ENCODE peak calls at places on chromosomes 7 and 10, in five cellular contexts. X, A, H, U and P are unnamed samples.

GRCh38 chr7:151125835-151126481 is 39.7 kb downstream of the AGAP3 start:
- DNase-seq in H (no peak), A (peak), X (no peak), U (no peak), P (no peak)

GRCh38 chr7:99008921-99009530 is 130.7 kb downstream of the TRRAP start:
- DNase-seq in H (no peak), A (no peak), X (no peak), U (no peak), P (no peak)

GRCh38 chr7:83021032-83021431 is 141.7 kb downstream of the PCLO start:
- DNase-seq in A (no peak), U (no peak), X (no peak), H (no peak), P (no peak)

GRCh38 chr10:68871105-68871711 is 29.9 kb upstream of the DDX50 start:
- DNase-seq in U (peak), A (peak), X (no peak), H (no peak), P (no peak)

GRCh38 chr7:129748710-129749109 is 137.2 kb downstream of the NRF1 start:
- DNase-seq in U (peak), H (no peak), X (no peak), A (no peak), P (no peak)

GRCh38 chr10:132611986-132612385 is 74.4 kb downstream of the INPP5A start:
- DNase-seq in H (no peak), U (no peak), X (no peak), A (no peak), P (no peak)

GRCh38 chr10:121484401-121484800 is 113.8 kb downstream of the FGFR2 start:
- DNase-seq in U (no peak), A (no peak), H (no peak), X (no peak), P (no peak)

GRCh38 chr7:133724694-133725093 is 402.4 kb upstream of the LRGUK start:
- DNase-seq in H (no peak), A (no peak), X (no peak), U (no peak), P (no peak)

GRCh38 chr10:34186013-34186412 is 629.1 kb downstream of the PARD3 start:
- DNase-seq in U (no peak), A (peak), X (no peak), H (no peak), P (no peak)

GRCh38 chr7:95509199-95509598 is 23.5 kb downstream of the ASB4 start:
- DNase-seq in A (peak), U (peak), H (peak), X (peak), P (no peak)

GRCh38 chr10:103569877-103570276 is 76.4 kb downstream of the NEURL1 start:
- DNase-seq in H (no peak), A (no peak), X (no peak), U (peak), P (no peak)

GRCh38 chr7:133645870-133646492 is 393.1 kb downstream of the EXOC4 start:
- DNase-seq in A (no peak), X (no peak), U (peak), H (no peak), P (no peak)

GRCh38 chr10:62818426-62819011 is 2.4 kb upstream of the EGR2 start:
- DNase-seq in H (peak), A (peak), U (no peak), X (no peak), P (peak)

GRCh38 chr10:12510566-12510965 is 161.2 kb downstream of the CAMK1D start:
- DNase-seq in H (no peak), U (no peak), X (no peak), A (no peak), P (no peak)

GRCh38 chr10:110960333-110960712 is 40.9 kb downstream of the SHOC2 start:
- DNase-seq in X (no peak), U (no peak), A (no peak), H (no peak), P (no peak)

GRCh38 chr10:44936314-44936975 is 23.2 kb upstream of the RASSF4 start:
- DNase-seq in A (no peak), U (no peak), H (no peak), X (no peak), P (no peak)

GRCh38 chr7:152370297-152370696 is 65.5 kb downstream of the KMT2C start:
- DNase-seq in U (no peak), A (no peak), H (no peak), X (no peak), P (no peak)

GRCh38 chr7:47852330-47853245 is 95.7 kb downstream of the PKD1L1 start:
- DNase-seq in X (peak), A (peak), U (no peak), H (no peak), P (peak)

GRCh38 chr7:107304636-107305035 is 135.8 kb downstream of the HBP1 start:
- DNase-seq in H (no peak), U (no peak), A (no peak), X (no peak), P (no peak)

GRCh38 chr10:34017281-34017680 is 682.8 kb upstream of the NRP1 start:
- DNase-seq in U (no peak), A (peak), H (no peak), X (no peak), P (peak)

GRCh38 chr7:22555476-22555875 is 55.5 kb upstream of the STEAP1B start:
- DNase-seq in X (no peak), U (no peak), A (no peak), H (no peak), P (no peak)

GRCh38 chr7:2802082-2802481 is 42.0 kb downstream of the GNA12 start:
- DNase-seq in H (peak), A (no peak), X (no peak), U (peak), P (no peak)

GRCh38 chr7:105014725-105015630 is 973 bp downstream of the KMT2E start:
- DNase-seq in X (peak), U (peak), A (peak), H (peak), P (peak)

GRCh38 chr10:49613160-49613881 is 516 bp upstream of the CHAT start:
- DNase-seq in X (no peak), U (no peak), A (peak), H (no peak), P (no peak)

GRCh38 chr10:49611815-49612512 is 1.9 kb downstream of the SLC18A3 start:
- DNase-seq in U (no peak), H (no peak), X (no peak), A (peak), P (no peak)

GRCh38 chr10:49611166-49611814 is 1.2 kb downstream of the SLC18A3 start:
- DNase-seq in U (no peak), A (peak), H (no peak), X (no peak), P (no peak)

GRCh38 chr10:49613882-49614241 is at the start of gene CHAT:
- DNase-seq in X (no peak), A (peak), H (no peak), U (no peak), P (no peak)

DNA sequence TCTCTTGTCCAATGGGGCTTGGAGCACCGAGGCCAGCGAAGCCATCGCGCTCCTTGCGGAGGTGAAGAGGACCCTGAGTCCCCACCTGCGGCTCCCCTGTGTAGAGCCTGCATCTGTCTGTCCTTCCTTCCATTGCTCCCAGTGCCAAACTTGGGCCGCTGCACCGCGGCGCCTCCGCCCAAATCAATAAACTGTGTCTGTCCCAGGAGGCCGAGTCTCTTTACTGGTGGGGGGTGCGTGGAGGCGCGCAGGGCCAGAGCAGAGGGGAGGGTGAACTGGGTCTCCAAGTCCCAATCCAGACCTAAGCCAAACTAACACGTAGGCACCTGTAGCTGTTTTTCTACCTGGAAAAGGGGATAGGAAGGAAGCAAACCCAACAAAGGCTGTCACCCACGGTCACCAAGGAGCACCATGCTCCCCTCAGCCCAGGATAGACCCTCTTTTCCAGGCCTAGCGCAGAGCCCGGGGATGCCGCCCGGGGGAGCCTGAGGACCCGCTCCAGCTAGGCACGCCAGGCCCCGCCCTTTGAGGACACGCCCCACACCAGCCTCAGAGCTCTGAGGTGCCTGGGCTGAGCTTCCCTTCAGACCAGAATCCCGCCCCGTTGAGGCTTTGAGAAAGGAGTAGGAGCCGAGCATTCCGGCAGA is 1.2 kb upstream of the CHAT start:
- DNase-seq in A (peak), X (no peak), U (no peak), H (no peak), P (no peak)
- H2AFZ ChIP-seq in A (no peak), X (no peak), U (no peak), H (no peak), P (no peak)

GRCh38 chr10:51698473-51699063 is 827 bp downstream of the CSTF2T start:
- DNase-seq in H (no peak), X (no peak), A (peak), U (no peak), P (no peak)
- H2AFZ ChIP-seq in H (peak), X (peak), A (peak), U (no peak), P (no peak)

GRCh38 chr7:42440951-42441350 is 203.9 kb upstream of the GLI3 start:
- DNase-seq in X (no peak), H (no peak), A (no peak), U (no peak), P (no peak)
- H2AFZ ChIP-seq in X (no peak), H (no peak), A (no peak), U (no peak), P (no peak)

GRCh38 chr7:103571591-103571990 is 125.6 kb upstream of the SLC26A5 start:
- DNase-seq in H (no peak), U (no peak), A (no peak), X (no peak), P (no peak)

GRCh38 chr7:103574536-103574935 is 128.5 kb upstream of the SLC26A5 start:
- DNase-seq in U (no peak), A (no peak), H (no peak), X (no peak), P (no peak)

GRCh38 chr7:103564416-103564815 is 118.4 kb upstream of the SLC26A5 start:
- DNase-seq in A (no peak), X (no peak), H (no peak), U (no peak), P (no peak)

GRCh38 chr7:103573479-103574058 is 127.6 kb upstream of the SLC26A5 start:
- DNase-seq in H (peak), X (peak), U (peak), A (peak), P (peak)

DNA sequence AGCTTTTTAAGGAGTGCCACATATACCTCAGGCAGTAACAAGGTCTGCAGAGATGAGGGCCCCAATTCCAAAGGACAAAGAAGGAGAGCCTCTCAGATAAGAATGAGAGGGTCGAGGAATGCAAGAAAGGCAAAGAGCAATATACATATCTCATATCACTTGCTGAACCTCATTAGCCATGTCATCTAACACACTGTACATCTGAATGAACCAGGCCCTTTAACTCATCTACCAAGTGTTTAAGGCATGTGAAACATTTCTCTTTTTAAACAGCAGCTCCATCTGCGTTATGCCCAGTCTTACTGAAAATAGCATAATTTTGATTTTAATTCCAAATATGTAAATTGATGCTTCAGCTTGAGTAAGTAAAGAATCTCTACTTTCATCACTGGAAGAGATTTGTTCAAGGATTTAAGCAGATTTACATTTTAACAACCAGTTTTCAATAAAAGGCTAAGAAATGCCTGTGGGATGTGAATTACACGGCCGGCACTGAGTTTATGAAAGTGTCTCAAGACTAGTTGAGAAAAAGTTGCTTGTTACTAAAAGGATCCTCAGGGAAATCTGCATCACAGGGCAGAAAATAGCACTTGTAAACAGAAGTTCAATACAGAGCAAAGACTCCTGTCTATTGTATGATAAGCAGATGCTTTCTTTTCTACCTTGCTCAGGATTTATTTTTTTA is 123.8 kb upstream of the SLC26A5 start:
- DNase-seq in H (no peak), U (no peak), X (no peak), A (no peak), P (no peak)
- H2AFZ ChIP-seq in H (no peak), U (no peak), X (no peak), A (no peak), P (no peak)

GRCh38 chr7:142795339-142795863 is 24.6 kb downstream of the PRSS2 start:
- DNase-seq in A (peak), U (no peak), X (peak), H (no peak), P (no peak)

GRCh38 chr7:142796501-142797341 is 26.0 kb downstream of the PRSS2 start:
- DNase-seq in A (peak), U (no peak), H (no peak), X (peak), P (no peak)

GRCh38 chr7:142797799-142798377 is 27.1 kb downstream of the PRSS2 start:
- DNase-seq in H (no peak), U (no peak), X (peak), A (no peak), P (no peak)

GRCh38 chr7:142797342-142797798 is 26.6 kb downstream of the PRSS2 start:
- DNase-seq in H (no peak), U (no peak), A (peak), X (peak), P (no peak)

GRCh38 chr7:142796001-142796500 is 25.3 kb downstream of the PRSS2 start:
- DNase-seq in X (peak), H (no peak), U (no peak), A (peak), P (no peak)
- H2AFZ ChIP-seq in X (no peak), H (peak), U (no peak), A (peak), P (no peak)

GRCh38 chr10:113965683-113966082 is 78.0 kb upstream of the ADRB1 start:
- DNase-seq in H (no peak), A (no peak), U (no peak), X (peak), P (peak)
- H2AFZ ChIP-seq in H (no peak), A (no peak), U (no peak), X (peak), P (no peak)